ENCODE peak calls at places on chromosomes 5 and 9, in ten cellular contexts. One of them, this sample, is unnamed.

GRCh38 chr9:101235105-101235866 is 149.5 kb downstream of the BAAT start:
- DNase-seq in sigmoid colon: no peak
- DNase-seq in transverse colon: no peak
- DNase-seq in suprapubic skin: no peak
- DNase-seq in GM12892: no peak
- DNase-seq in prostate gland: no peak
- DNase-seq in HCT116: peak; percentile 13
- DNase-seq in spleen: no peak
- DNase-seq in stomach: no peak
- DNase-seq in GM12891: no peak
- DNase-seq in this sample: no peak

GRCh38 chr5:55997742-55998351 is 3.1 kb upstream of the IL6ST start:
- DNase-seq in HCT116: no peak
- DNase-seq in GM12892: no peak
- DNase-seq in transverse colon: no peak
- DNase-seq in spleen: no peak
- DNase-seq in GM12891: no peak
- DNase-seq in suprapubic skin: no peak
- DNase-seq in sigmoid colon: no peak
- DNase-seq in stomach: no peak
- DNase-seq in prostate gland: no peak
- DNase-seq in this sample: no peak

GRCh38 chr9:29691758-29692407 is 2118.6 kb upstream of the C9orf72 start:
- DNase-seq in GM12891: no peak
- DNase-seq in HCT116: peak; percentile 23
- DNase-seq in suprapubic skin: no peak
- DNase-seq in prostate gland: no peak
- DNase-seq in transverse colon: no peak
- DNase-seq in GM12892: no peak
- DNase-seq in sigmoid colon: no peak
- DNase-seq in stomach: no peak
- DNase-seq in spleen: no peak
- DNase-seq in this sample: no peak

GRCh38 chr5:111667128-111667756 is 89.8 kb downstream of the NREP start:
- DNase-seq in suprapubic skin: no peak
- DNase-seq in HCT116: no peak
- DNase-seq in spleen: no peak
- DNase-seq in stomach: no peak
- DNase-seq in prostate gland: no peak
- DNase-seq in transverse colon: no peak
- DNase-seq in GM12892: no peak
- DNase-seq in sigmoid colon: no peak
- DNase-seq in GM12891: no peak
- DNase-seq in this sample: no peak

GRCh38 chr5:59346514-59346913 is 547.0 kb downstream of the PDE4D start:
- DNase-seq in HCT116: no peak
- DNase-seq in prostate gland: no peak
- DNase-seq in sigmoid colon: no peak
- DNase-seq in stomach: no peak
- DNase-seq in spleen: no peak
- DNase-seq in GM12891: no peak
- DNase-seq in transverse colon: no peak
- DNase-seq in suprapubic skin: no peak
- DNase-seq in GM12892: no peak
- DNase-seq in this sample: no peak

GRCh38 chr9:78565481-78565880 is 268.6 kb downstream of the PSAT1 start:
- DNase-seq in sigmoid colon: no peak
- DNase-seq in GM12891: no peak
- DNase-seq in spleen: no peak
- DNase-seq in GM12892: no peak
- DNase-seq in transverse colon: no peak
- DNase-seq in prostate gland: no peak
- DNase-seq in HCT116: no peak
- DNase-seq in suprapubic skin: no peak
- DNase-seq in stomach: no peak
- DNase-seq in this sample: no peak

GRCh38 chr5:104840284-104840683 is 1277.7 kb upstream of the NUDT12 start:
- DNase-seq in transverse colon: no peak
- DNase-seq in suprapubic skin: no peak
- DNase-seq in GM12891: no peak
- DNase-seq in spleen: no peak
- DNase-seq in stomach: no peak
- DNase-seq in HCT116: no peak
- DNase-seq in prostate gland: no peak
- DNase-seq in GM12892: no peak
- DNase-seq in sigmoid colon: no peak
- DNase-seq in this sample: no peak

GRCh38 chr5:120108586-120109254 is 355.4 kb upstream of the PRR16 start:
- DNase-seq in suprapubic skin: no peak
- DNase-seq in spleen: no peak
- DNase-seq in GM12891: no peak
- DNase-seq in transverse colon: no peak
- DNase-seq in HCT116: no peak
- DNase-seq in GM12892: no peak
- DNase-seq in prostate gland: no peak
- DNase-seq in stomach: no peak
- DNase-seq in sigmoid colon: no peak
- DNase-seq in this sample: no peak

GRCh38 chr9:15142903-15143534 is 164.0 kb downstream of the TTC39B start:
- DNase-seq in suprapubic skin: no peak
- DNase-seq in GM12892: peak; percentile 19
- DNase-seq in spleen: no peak
- DNase-seq in prostate gland: no peak
- DNase-seq in stomach: no peak
- DNase-seq in sigmoid colon: no peak
- DNase-seq in transverse colon: no peak
- DNase-seq in GM12891: peak; percentile 21
- DNase-seq in HCT116: peak; percentile 65
- DNase-seq in this sample: no peak

GRCh38 chr5:64834037-64834436 is 65.3 kb downstream of the CWC27 start:
- DNase-seq in HCT116: no peak
- DNase-seq in spleen: no peak
- DNase-seq in sigmoid colon: no peak
- DNase-seq in suprapubic skin: no peak
- DNase-seq in prostate gland: no peak
- DNase-seq in stomach: no peak
- DNase-seq in transverse colon: no peak
- DNase-seq in GM12891: no peak
- DNase-seq in GM12892: no peak
- DNase-seq in this sample: no peak

GRCh38 chr5:130052752-130053151 is 148.5 kb downstream of the CHSY3 start:
- DNase-seq in suprapubic skin: no peak
- DNase-seq in GM12891: no peak
- DNase-seq in sigmoid colon: no peak
- DNase-seq in HCT116: no peak
- DNase-seq in spleen: no peak
- DNase-seq in prostate gland: no peak
- DNase-seq in transverse colon: no peak
- DNase-seq in GM12892: no peak
- DNase-seq in stomach: no peak
- DNase-seq in this sample: no peak

GRCh38 chr5:134524219-134524825 is 1.1 kb upstream of the JADE2 start:
- DNase-seq in prostate gland: peak; percentile 92
- DNase-seq in sigmoid colon: peak; percentile 95
- DNase-seq in GM12891: peak; percentile 62
- DNase-seq in suprapubic skin: peak; percentile 92
- DNase-seq in GM12892: peak; percentile 58
- DNase-seq in stomach: peak; percentile 90
- DNase-seq in transverse colon: peak; percentile 90
- DNase-seq in spleen: peak; percentile 94
- DNase-seq in HCT116: no peak
- DNase-seq in this sample: peak; percentile 84

GRCh38 chr5:151454166-151454565 is 6.8 kb downstream of the SLC36A1 start:
- DNase-seq in prostate gland: peak; percentile 68
- DNase-seq in sigmoid colon: no peak
- DNase-seq in transverse colon: peak; percentile 60
- DNase-seq in suprapubic skin: no peak
- DNase-seq in HCT116: no peak
- DNase-seq in GM12891: no peak
- DNase-seq in spleen: no peak
- DNase-seq in stomach: no peak
- DNase-seq in GM12892: no peak
- DNase-seq in this sample: no peak

GRCh38 chr9:125747765-125748510 is 765 bp downstream of the PBX3 start:
- DNase-seq in prostate gland: peak; percentile 27
- DNase-seq in transverse colon: peak; percentile 42
- DNase-seq in suprapubic skin: peak; percentile 67
- DNase-seq in GM12891: peak; percentile 26
- DNase-seq in stomach: peak; percentile 35
- DNase-seq in spleen: peak; percentile 92
- DNase-seq in GM12892: peak; percentile 31
- DNase-seq in sigmoid colon: peak; percentile 70
- DNase-seq in HCT116: no peak
- DNase-seq in this sample: no peak

GRCh38 chr5:14143843-14144585 is 872 bp downstream of the TRIO start:
- DNase-seq in GM12891: peak; percentile 42
- DNase-seq in HCT116: no peak
- DNase-seq in stomach: peak; percentile 43
- DNase-seq in spleen: peak; percentile 92
- DNase-seq in sigmoid colon: peak; percentile 78
- DNase-seq in suprapubic skin: peak; percentile 68
- DNase-seq in transverse colon: peak; percentile 51
- DNase-seq in GM12892: peak; percentile 35
- DNase-seq in prostate gland: no peak
- DNase-seq in this sample: peak; percentile 32
- TF ChIP-seq POLR2AphosphoS5 in GM12891: no peak
- TF ChIP-seq POLR2AphosphoS5 in HCT116: no peak
- TF ChIP-seq POLR2AphosphoS5 in stomach: no peak
- TF ChIP-seq POLR2AphosphoS5 in spleen: no peak
- TF ChIP-seq POLR2AphosphoS5 in sigmoid colon: no peak
- TF ChIP-seq POLR2AphosphoS5 in suprapubic skin: no peak
- TF ChIP-seq POLR2AphosphoS5 in transverse colon: no peak
- TF ChIP-seq POLR2AphosphoS5 in GM12892: no peak
- TF ChIP-seq POLR2AphosphoS5 in prostate gland: no peak
- TF ChIP-seq POLR2AphosphoS5 in this sample: no peak

GRCh38 chr9:130893250-130894101 is 3.1 kb downstream of the QRFP start:
- DNase-seq in suprapubic skin: no peak
- DNase-seq in HCT116: no peak
- DNase-seq in transverse colon: peak; percentile 48
- DNase-seq in GM12892: no peak
- DNase-seq in spleen: peak; percentile 87
- DNase-seq in sigmoid colon: no peak
- DNase-seq in prostate gland: peak; percentile 91
- DNase-seq in GM12891: no peak
- DNase-seq in stomach: peak; percentile 40
- DNase-seq in this sample: no peak

GRCh38 chr9:130891699-130892502 is 4.7 kb downstream of the QRFP start:
- DNase-seq in transverse colon: no peak
- DNase-seq in prostate gland: no peak
- DNase-seq in suprapubic skin: no peak
- DNase-seq in HCT116: no peak
- DNase-seq in GM12891: no peak
- DNase-seq in stomach: no peak
- DNase-seq in spleen: peak; percentile 49
- DNase-seq in GM12892: no peak
- DNase-seq in sigmoid colon: no peak
- DNase-seq in this sample: no peak

GRCh38 chr9:130894546-130894945 is 2.1 kb downstream of the QRFP start:
- DNase-seq in sigmoid colon: no peak
- DNase-seq in spleen: no peak
- DNase-seq in prostate gland: no peak
- DNase-seq in GM12891: no peak
- DNase-seq in stomach: no peak
- DNase-seq in suprapubic skin: no peak
- DNase-seq in GM12892: no peak
- DNase-seq in transverse colon: no peak
- DNase-seq in HCT116: no peak
- DNase-seq in this sample: no peak

GRCh38 chr9:130890869-130891698 is 5.5 kb downstream of the QRFP start:
- DNase-seq in transverse colon: no peak
- DNase-seq in HCT116: no peak
- DNase-seq in stomach: no peak
- DNase-seq in prostate gland: no peak
- DNase-seq in sigmoid colon: no peak
- DNase-seq in spleen: peak; percentile 63
- DNase-seq in GM12891: no peak
- DNase-seq in suprapubic skin: no peak
- DNase-seq in GM12892: no peak
- DNase-seq in this sample: no peak

GRCh38 chr9:130892503-130893249 is 3.9 kb downstream of the QRFP start:
- DNase-seq in transverse colon: no peak
- DNase-seq in GM12892: no peak
- DNase-seq in stomach: no peak
- DNase-seq in spleen: peak; percentile 49
- DNase-seq in suprapubic skin: no peak
- DNase-seq in GM12891: no peak
- DNase-seq in prostate gland: no peak
- DNase-seq in sigmoid colon: no peak
- DNase-seq in HCT116: no peak
- DNase-seq in this sample: no peak
- TF ChIP-seq POLR2A in transverse colon: no peak
- TF ChIP-seq POLR2A in GM12892: no peak
- TF ChIP-seq POLR2A in stomach: no peak
- TF ChIP-seq POLR2A in spleen: no peak
- TF ChIP-seq POLR2A in suprapubic skin: no peak
- TF ChIP-seq POLR2A in GM12891: no peak
- TF ChIP-seq POLR2A in prostate gland: no peak
- TF ChIP-seq POLR2A in sigmoid colon: no peak
- TF ChIP-seq POLR2A in HCT116: no peak
- TF ChIP-seq POLR2A in this sample: no peak

GRCh38 chr5:136006164-136006563 is 22.6 kb upstream of the TGFBI start:
- DNase-seq in GM12891: no peak
- DNase-seq in sigmoid colon: no peak
- DNase-seq in stomach: no peak
- DNase-seq in HCT116: no peak
- DNase-seq in spleen: no peak
- DNase-seq in suprapubic skin: no peak
- DNase-seq in transverse colon: no peak
- DNase-seq in GM12892: no peak
- DNase-seq in prostate gland: no peak
- DNase-seq in this sample: no peak
- TF ChIP-seq POLR2AphosphoS5 in GM12891: no peak
- TF ChIP-seq POLR2AphosphoS5 in sigmoid colon: no peak
- TF ChIP-seq POLR2AphosphoS5 in stomach: no peak
- TF ChIP-seq POLR2AphosphoS5 in HCT116: no peak
- TF ChIP-seq POLR2AphosphoS5 in spleen: no peak
- TF ChIP-seq POLR2AphosphoS5 in suprapubic skin: no peak
- TF ChIP-seq POLR2AphosphoS5 in transverse colon: no peak
- TF ChIP-seq POLR2AphosphoS5 in GM12892: no peak
- TF ChIP-seq POLR2AphosphoS5 in prostate gland: no peak
- TF ChIP-seq POLR2AphosphoS5 in this sample: no peak

DNA sequence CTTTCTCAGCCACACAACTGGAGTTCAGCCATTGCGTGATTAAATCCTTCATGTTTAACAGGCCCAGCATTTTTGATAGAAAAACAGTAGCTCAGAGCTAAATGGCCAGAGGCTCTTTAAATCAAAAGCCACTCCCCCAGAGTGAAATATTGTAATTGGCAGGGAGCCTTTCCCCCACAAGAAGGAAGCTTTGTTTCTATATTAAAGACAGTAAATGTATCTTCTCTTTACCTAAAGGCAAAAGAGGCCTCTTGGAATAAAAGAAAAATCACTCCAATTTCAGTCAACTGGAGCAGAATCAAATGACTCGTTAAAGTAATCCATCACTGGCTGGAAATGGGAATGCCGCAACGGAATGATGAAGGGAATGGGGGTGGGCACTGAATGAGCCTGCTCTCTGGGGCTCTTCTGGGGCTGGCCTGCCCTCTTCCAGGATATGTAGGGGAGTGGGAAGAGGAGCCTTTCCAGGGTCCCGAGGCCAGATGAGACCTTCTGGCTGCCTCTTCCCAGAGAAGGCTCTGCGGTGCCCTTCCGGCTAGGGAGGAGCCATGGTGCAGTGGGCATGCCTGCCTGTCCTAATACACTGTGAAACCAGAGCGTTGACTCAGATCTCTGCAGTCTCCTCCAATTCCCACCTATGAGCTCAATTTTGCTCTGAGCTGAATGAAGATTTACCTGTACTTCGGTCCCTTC is 45.2 kb downstream of the ANKDD1B start:
- DNase-seq in GM12891: no peak
- DNase-seq in suprapubic skin: no peak
- DNase-seq in prostate gland: peak; percentile 35
- DNase-seq in spleen: no peak
- DNase-seq in transverse colon: no peak
- DNase-seq in GM12892: no peak
- DNase-seq in sigmoid colon: no peak
- DNase-seq in HCT116: no peak
- DNase-seq in stomach: no peak
- DNase-seq in this sample: no peak
- TF ChIP-seq POLR2A in GM12891: no peak
- TF ChIP-seq POLR2A in suprapubic skin: no peak
- TF ChIP-seq POLR2A in prostate gland: no peak
- TF ChIP-seq POLR2A in spleen: no peak
- TF ChIP-seq POLR2A in transverse colon: no peak
- TF ChIP-seq POLR2A in GM12892: no peak
- TF ChIP-seq POLR2A in sigmoid colon: no peak
- TF ChIP-seq POLR2A in HCT116: no peak
- TF ChIP-seq POLR2A in stomach: no peak
- TF ChIP-seq POLR2A in this sample: no peak